ENCODE peak calls at places on chromosome 3, in four cellular contexts. S, F, M and D are unnamed samples.

GRCh38 chr3:151753846-151754245 is 20.1 kb downstream of the AADACL2 start:
- DNase-seq in S (no peak), M (no peak), F (no peak), D (no peak)

GRCh38 chr3:39639344-39640236 is 169.8 kb upstream of the MYRIP start:
- DNase-seq in M (peak), S (no peak), F (peak), D (no peak)

GRCh38 chr3:170907519-170908234 is 760 bp downstream of the EIF5A2 start:
- DNase-seq in M (peak), F (peak), S (no peak), D (no peak)

GRCh38 chr3:5221701-5222100 is 34.2 kb downstream of the EDEM1 start:
- DNase-seq in S (no peak), M (no peak), F (no peak), D (no peak)

GRCh38 chr3:170852307-170852706 is 17.7 kb downstream of the RPL22L1 start:
- DNase-seq in M (no peak), S (no peak), F (no peak), D (no peak)

GRCh38 chr3:23834082-23834870 is 28.5 kb downstream of the UBE2E1 start:
- DNase-seq in M (peak), S (no peak), F (peak), D (no peak)

GRCh38 chr3:10006762-10007090 is 19.5 kb upstream of the FANCD2 start:
- DNase-seq in M (no peak), S (no peak), F (no peak), D (no peak)

GRCh38 chr3:22225161-22225560 is 474.2 kb upstream of the ZNF385D start:
- DNase-seq in F (no peak), S (no peak), M (no peak), D (no peak)

GRCh38 chr3:29373016-29373690 is 92.3 kb downstream of the RBMS3 start:
- DNase-seq in F (no peak), S (no peak), M (peak), D (no peak)

GRCh38 chr3:13095408-13095861 is 22.2 kb upstream of the IQSEC1 start:
- DNase-seq in F (no peak), S (no peak), M (no peak), D (no peak)

GRCh38 chr3:79161941-79162340 is 605.9 kb downstream of the ROBO1 start:
- DNase-seq in F (no peak), S (no peak), M (peak), D (no peak)

GRCh38 chr3:44058022-44058867 is 183.4 kb upstream of the TOPAZ1 start:
- DNase-seq in F (peak), M (peak), S (peak), D (no peak)

DNA sequence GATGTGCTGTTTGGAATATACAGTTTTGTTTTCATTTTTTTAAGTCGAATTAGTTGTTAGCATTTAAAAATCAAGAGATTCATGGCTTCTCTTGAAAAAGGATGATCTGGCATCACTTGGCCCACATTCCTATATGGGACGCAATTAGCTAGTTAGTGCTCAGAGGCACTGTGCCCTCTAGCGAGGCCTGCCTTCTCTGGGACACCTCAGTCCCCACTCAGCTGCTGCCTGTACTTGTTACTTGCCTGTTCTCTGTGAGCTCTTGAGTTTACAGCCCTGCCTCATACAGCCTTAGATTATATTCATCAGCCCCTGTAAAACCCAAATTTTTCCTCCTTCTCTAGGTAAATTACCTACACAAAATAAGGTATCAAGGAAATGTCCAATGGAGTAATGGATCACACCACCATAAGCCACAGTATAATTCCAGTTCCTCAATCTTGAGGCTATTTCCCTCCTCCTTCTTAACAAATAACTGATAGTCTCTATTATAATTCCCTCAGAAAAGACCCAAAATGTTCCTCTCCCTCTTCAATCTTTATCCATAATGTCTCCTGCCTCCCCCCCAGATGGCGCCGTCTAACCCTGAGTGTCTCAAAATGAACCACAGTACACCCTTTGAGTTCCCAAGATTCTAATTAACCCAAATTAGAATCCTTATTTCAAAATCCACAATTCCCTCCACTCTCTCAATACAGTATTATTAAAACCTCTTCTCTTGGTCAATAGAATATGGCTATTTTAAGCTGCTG is 2.7 kb downstream of the ZMAT3 start:
- DNase-seq in F (peak), M (peak), S (peak), D (no peak)
- TF ChIP-seq CTCF in F (peak), M (peak), S (peak), D (no peak)

DNA sequence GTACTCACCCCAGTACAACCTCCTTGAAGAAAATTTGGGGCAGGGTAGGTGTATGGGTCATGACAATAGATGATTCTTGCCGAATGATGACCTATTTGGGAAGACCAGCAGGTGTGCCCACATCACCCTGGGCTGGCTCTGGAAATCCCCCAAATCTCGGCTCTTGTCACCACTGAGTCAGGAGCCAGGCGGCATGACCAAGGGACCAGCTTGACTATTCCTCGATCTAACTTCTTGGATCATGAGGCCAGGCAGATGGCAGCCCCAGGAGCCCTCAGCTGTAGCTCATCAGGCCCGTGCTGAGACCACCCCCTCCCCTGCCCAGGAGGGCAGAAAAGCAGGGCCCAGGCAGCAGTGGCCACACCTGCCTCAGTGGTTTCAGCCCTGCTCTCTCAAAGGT is 9.2 kb upstream of the MUC4 start:
- DNase-seq in M (no peak), S (no peak), F (no peak), D (no peak)
- TF ChIP-seq CTCF in M (no peak), S (no peak), F (no peak), D (no peak)

GRCh38 chr3:59212128-59212764 is 162.4 kb upstream of the CFAP20DC start:
- DNase-seq in F (peak), M (peak), S (peak), D (no peak)
- TF ChIP-seq CTCF in F (peak), M (peak), S (peak), D (no peak)

GRCh38 chr3:157705258-157705657 is 202.0 kb upstream of the VEPH1 start:
- DNase-seq in F (no peak), M (no peak), S (no peak), D (no peak)

GRCh38 chr3:157695586-157695985 is 192.4 kb upstream of the VEPH1 start:
- DNase-seq in F (no peak), S (no peak), M (no peak), D (no peak)

DNA sequence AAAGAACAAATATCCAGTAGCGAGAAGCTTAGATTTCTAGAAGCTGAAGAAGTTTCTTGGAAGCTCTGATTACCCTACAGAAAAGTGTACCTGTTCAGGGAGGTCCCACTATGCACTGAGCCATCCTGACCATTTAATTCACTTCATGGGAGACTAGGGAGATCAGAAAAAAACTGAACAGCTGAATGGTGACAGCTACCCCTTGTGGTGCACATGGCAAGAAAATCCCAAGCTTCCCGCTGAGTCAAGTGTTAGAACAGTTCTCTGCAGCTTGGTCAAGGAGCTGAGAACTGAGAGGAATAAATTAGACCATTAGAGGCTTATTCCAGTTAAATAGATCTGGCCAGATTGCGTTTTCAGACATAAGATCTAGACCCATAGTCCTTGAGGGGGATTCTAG is 197.2 kb upstream of the VEPH1 start:
- DNase-seq in M (no peak), F (peak), S (no peak), D (no peak)
- TF ChIP-seq CTCF in M (no peak), F (no peak), S (no peak), D (no peak)

GRCh38 chr3:30605005-30605404 is 1.4 kb upstream of the TGFBR2 start:
- DNase-seq in F (no peak), M (no peak), S (no peak), D (no peak)

GRCh38 chr3:30607032-30607833 is 832 bp downstream of the TGFBR2 start:
- DNase-seq in S (peak), F (peak), M (peak), D (no peak)

GRCh38 chr3:30604566-30604965 is 1.8 kb upstream of the TGFBR2 start:
- DNase-seq in M (no peak), F (peak), S (no peak), D (no peak)

GRCh38 chr3:30605706-30606300 is 598 bp upstream of the TGFBR2 start:
- DNase-seq in M (no peak), S (no peak), F (no peak), D (no peak)

DNA sequence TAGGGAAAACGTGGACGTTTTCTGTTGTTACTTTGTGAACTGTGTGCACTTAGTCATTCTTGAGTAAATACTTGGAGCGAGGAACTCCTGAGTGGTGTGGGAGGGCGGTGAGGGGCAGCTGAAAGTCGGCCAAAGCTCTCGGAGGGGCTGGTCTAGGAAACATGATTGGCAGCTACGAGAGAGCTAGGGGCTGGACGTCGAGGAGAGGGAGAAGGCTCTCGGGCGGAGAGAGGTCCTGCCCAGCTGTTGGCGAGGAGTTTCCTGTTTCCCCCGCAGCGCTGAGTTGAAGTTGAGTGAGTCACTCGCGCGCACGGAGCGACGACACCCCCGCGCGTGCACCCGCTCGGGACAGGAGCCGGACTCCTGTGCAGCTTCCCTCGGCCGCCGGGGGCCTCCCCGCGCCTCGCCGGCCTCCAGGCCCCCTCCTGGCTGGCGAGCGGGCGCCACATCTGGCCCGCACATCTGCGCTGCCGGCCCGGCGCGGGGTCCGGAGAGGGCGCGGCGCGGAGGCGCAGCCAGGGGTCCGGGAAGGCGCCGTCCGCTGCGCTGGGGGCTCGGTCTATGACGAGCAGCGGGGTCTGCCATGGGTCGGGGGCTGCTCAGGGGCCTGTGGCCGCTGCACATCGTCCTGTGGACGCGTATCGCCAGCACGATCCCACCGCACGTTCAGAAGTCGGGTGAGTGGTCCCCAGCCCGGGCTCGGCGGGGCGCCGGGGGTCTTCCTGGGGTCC is at the start of gene TGFBR2:
- DNase-seq in M (peak), F (peak), S (peak), D (peak)
- TF ChIP-seq CTCF in M (peak), F (no peak), S (peak), D (peak)